ENCODE peak calls at places on chromosomes 12 and 14, in four cellular contexts. W is lower leg skin, L is lung, B is psoas muscle. Z is an unnamed sample.

GRCh38 chr14:74976264-74977113 is 21.1 kb upstream of the PGF start:
- DNase-seq in L (no peak), W (peak), B (no peak), Z (no peak)

GRCh38 chr12:88218293-88218692 is 76.2 kb downstream of the TMTC3 start:
- DNase-seq in L (no peak), W (no peak), B (no peak), Z (no peak)

GRCh38 chr14:93797071-93797470 is 8.8 kb upstream of the PRIMA1 start:
- DNase-seq in W (no peak), B (no peak), L (no peak), Z (no peak)

GRCh38 chr12:111438501-111438900 is 32.8 kb downstream of the SH2B3 start:
- DNase-seq in B (no peak), L (peak), W (no peak), Z (peak)

GRCh38 chr12:2683283-2684025 is 111.3 kb upstream of the FKBP4 start:
- DNase-seq in B (no peak), L (peak), W (peak), Z (no peak)

GRCh38 chr12:120856980-120857379 is 47.2 kb downstream of the SPPL3 start:
- DNase-seq in L (no peak), W (no peak), B (no peak), Z (no peak)

GRCh38 chr12:32661706-32662105 is 17.4 kb upstream of the DNM1L start:
- DNase-seq in W (no peak), B (peak), L (no peak), Z (no peak)

GRCh38 chr14:68576031-68576430 is 216.8 kb downstream of the ZFP36L1 start:
- DNase-seq in B (no peak), W (no peak), L (no peak), Z (no peak)

GRCh38 chr14:104925941-104926609 is 1.4 kb downstream of the PLD4 start:
- DNase-seq in B (no peak), L (no peak), W (peak), Z (no peak)

GRCh38 chr12:17304503-17305347 is 698.8 kb upstream of the LMO3 start:
- DNase-seq in L (no peak), W (no peak), B (no peak), Z (no peak)

GRCh38 chr14:66476964-66477363 is 9.2 kb upstream of the CCDC196 start:
- DNase-seq in B (no peak), W (no peak), L (no peak), Z (no peak)

GRCh38 chr12:124786065-124786964 is 77.3 kb downstream of the SCARB1 start:
- DNase-seq in W (peak), L (peak), B (peak), Z (no peak)

GRCh38 chr14:105023144-105023543 is 2.3 kb upstream of the CDCA4 start:
- DNase-seq in B (no peak), L (no peak), W (no peak), Z (no peak)

GRCh38 chr12:2593045-2593444 is 201.7 kb upstream of the FKBP4 start:
- DNase-seq in B (no peak), L (no peak), W (no peak), Z (no peak)

GRCh38 chr12:75488553-75488952 is 8.0 kb downstream of the GLIPR1 start:
- DNase-seq in L (no peak), W (no peak), B (no peak), Z (no peak)

GRCh38 chr12:124453419-124454351 is 113.7 kb downstream of the NCOR2 start:
- DNase-seq in W (peak), L (peak), B (peak), Z (peak)

GRCh38 chr12:76020281-76020680 is 11.3 kb downstream of the PHLDA1 start:
- DNase-seq in L (no peak), W (no peak), B (no peak), Z (peak)

GRCh38 chr12:19757317-19757877 is 318.1 kb downstream of the AEBP2 start:
- DNase-seq in W (no peak), L (no peak), B (no peak), Z (no peak)

GRCh38 chr14:68822132-68822651 is 29.3 kb upstream of the ZFP36L1 start:
- DNase-seq in B (no peak), L (no peak), W (no peak), Z (no peak)

GRCh38 chr12:76470028-76470939 is 89.3 kb downstream of the OSBPL8 start:
- DNase-seq in W (no peak), L (no peak), B (no peak), Z (no peak)

GRCh38 chr14:68468437-68469207 is 324.2 kb downstream of the ZFP36L1 start:
- DNase-seq in B (no peak), W (no peak), L (no peak), Z (no peak)

GRCh38 chr12:120229583-120230325 is 28.8 kb upstream of the RPLP0 start:
- DNase-seq in L (no peak), W (no peak), B (no peak), Z (no peak)

GRCh38 chr12:40444174-40444573 is 219.4 kb downstream of the LRRK2 start:
- DNase-seq in L (no peak), W (no peak), B (no peak), Z (no peak)

GRCh38 chr14:68444449-68445168 is 348.3 kb downstream of the ZFP36L1 start:
- DNase-seq in W (no peak), L (no peak), B (no peak), Z (no peak)

GRCh38 chr12:49219417-49220026 is 30.6 kb upstream of the TUBA1A start:
- DNase-seq in L (no peak), W (no peak), B (no peak), Z (no peak)

GRCh38 chr12:76422154-76422877 is 74.1 kb upstream of the BBS10 start:
- DNase-seq in B (no peak), W (no peak), L (no peak), Z (no peak)

GRCh38 chr12:27343255-27344000 is 10.8 kb downstream of the BMAL2 start:
- DNase-seq in B (no peak), L (no peak), W (no peak), Z (no peak)

GRCh38 chr12:64029013-64029857 is 184.7 kb downstream of the SRGAP1 start:
- DNase-seq in B (no peak), L (no peak), W (no peak), Z (no peak)

GRCh38 chr12:69918287-69918686 is 93.3 kb downstream of the MYRFL start:
- DNase-seq in W (no peak), L (no peak), B (no peak), Z (no peak)

GRCh38 chr12:4743046-4743445 is 22.8 kb downstream of the GALNT8 start:
- DNase-seq in L (no peak), W (no peak), B (no peak), Z (no peak)

GRCh38 chr12:20950248-20950647 is 139.7 kb downstream of the SLCO1B3 start:
- DNase-seq in B (no peak), W (no peak), L (no peak), Z (no peak)

Z was measured in T-helper 17 cell.